ENCODE peak calls at places on chromosomes 7 and 10, in four cellular contexts. One of them, this sample, is unnamed.

GRCh38 chr7:130903358-130903974 is 169.5 kb upstream of the KLF14 start:
- DNase-seq in fibroblast of the aortic adventitia: peak; percentile 94
- DNase-seq in stomach: no peak
- DNase-seq in A549: no peak
- DNase-seq in this sample: peak; percentile 99

GRCh38 chr10:67175354-67175753 is 249.5 kb downstream of the LRRTM3 start:
- DNase-seq in A549: no peak
- DNase-seq in stomach: no peak
- DNase-seq in fibroblast of the aortic adventitia: no peak
- DNase-seq in this sample: no peak

GRCh38 chr7:55409474-55410225 is 44.5 kb downstream of the LANCL2 start:
- DNase-seq in stomach: no peak
- DNase-seq in fibroblast of the aortic adventitia: no peak
- DNase-seq in A549: peak; percentile 19
- DNase-seq in this sample: no peak

GRCh38 chr10:12434277-12434676 is 84.9 kb downstream of the CAMK1D start:
- DNase-seq in stomach: no peak
- DNase-seq in fibroblast of the aortic adventitia: no peak
- DNase-seq in A549: no peak
- DNase-seq in this sample: no peak

GRCh38 chr7:17302575-17303142 is 4.2 kb downstream of the AHR start:
- DNase-seq in stomach: no peak
- DNase-seq in A549: no peak
- DNase-seq in fibroblast of the aortic adventitia: peak; percentile 62
- DNase-seq in this sample: peak; percentile 83

GRCh38 chr7:82821037-82821436 is 341.6 kb downstream of the PCLO start:
- DNase-seq in A549: no peak
- DNase-seq in fibroblast of the aortic adventitia: no peak
- DNase-seq in stomach: no peak
- DNase-seq in this sample: no peak

GRCh38 chr7:126302639-126303038 is 950.1 kb downstream of the GRM8 start:
- DNase-seq in stomach: no peak
- DNase-seq in A549: no peak
- DNase-seq in fibroblast of the aortic adventitia: no peak
- DNase-seq in this sample: no peak

GRCh38 chr7:1691601-1692499 is 21.8 kb downstream of the ELFN1 start:
- DNase-seq in fibroblast of the aortic adventitia: no peak
- DNase-seq in A549: no peak
- DNase-seq in stomach: peak; percentile 23
- DNase-seq in this sample: no peak

GRCh38 chr7:86972072-86972471 is 87.4 kb downstream of the ELAPOR2 start:
- DNase-seq in stomach: no peak
- DNase-seq in A549: no peak
- DNase-seq in fibroblast of the aortic adventitia: no peak
- DNase-seq in this sample: peak; percentile 1

GRCh38 chr7:80278737-80279136 is 144.1 kb downstream of the GNAI1 start:
- DNase-seq in stomach: no peak
- DNase-seq in A549: no peak
- DNase-seq in fibroblast of the aortic adventitia: no peak
- DNase-seq in this sample: no peak

GRCh38 chr10:81116990-81117389 is 579.3 kb downstream of the SH2D4B start:
- DNase-seq in stomach: no peak
- DNase-seq in fibroblast of the aortic adventitia: no peak
- DNase-seq in A549: no peak
- DNase-seq in this sample: no peak

GRCh38 chr7:137985253-137985896 is 16.5 kb downstream of the CREB3L2 start:
- DNase-seq in stomach: no peak
- DNase-seq in fibroblast of the aortic adventitia: no peak
- DNase-seq in A549: no peak
- DNase-seq in this sample: no peak

GRCh38 chr7:149696313-149696712 is 77.1 kb downstream of the ZNF467 start:
- DNase-seq in fibroblast of the aortic adventitia: no peak
- DNase-seq in stomach: no peak
- DNase-seq in A549: no peak
- DNase-seq in this sample: no peak

GRCh38 chr7:117072620-117073118 is 119.4 kb downstream of the ST7 start:
- DNase-seq in fibroblast of the aortic adventitia: peak; percentile 63
- DNase-seq in A549: no peak
- DNase-seq in stomach: peak; percentile 84
- DNase-seq in this sample: peak; percentile 80

GRCh38 chr7:15558747-15559146 is 3.1 kb downstream of the AGMO start:
- DNase-seq in fibroblast of the aortic adventitia: peak; percentile 45
- DNase-seq in A549: no peak
- DNase-seq in stomach: no peak
- DNase-seq in this sample: peak; percentile 52

GRCh38 chr10:10930979-10931743 is 86.5 kb upstream of the CELF2 start:
- DNase-seq in stomach: no peak
- DNase-seq in fibroblast of the aortic adventitia: no peak
- DNase-seq in A549: no peak
- DNase-seq in this sample: no peak

GRCh38 chr10:44125879-44126675 is 258.8 kb downstream of the CXCL12 start:
- DNase-seq in fibroblast of the aortic adventitia: peak; percentile 65
- DNase-seq in A549: no peak
- DNase-seq in stomach: no peak
- DNase-seq in this sample: peak; percentile 93

GRCh38 chr10:71436268-71436922 is 39.7 kb downstream of the CDH23 start:
- DNase-seq in A549: no peak
- DNase-seq in stomach: no peak
- DNase-seq in fibroblast of the aortic adventitia: no peak
- DNase-seq in this sample: no peak

GRCh38 chr10:64537931-64538330 is 1016.7 kb downstream of the REEP3 start:
- DNase-seq in stomach: no peak
- DNase-seq in A549: no peak
- DNase-seq in fibroblast of the aortic adventitia: no peak
- DNase-seq in this sample: no peak

GRCh38 chr10:22693371-22693784 is 21.0 kb downstream of the PIP4K2A start:
- DNase-seq in stomach: no peak
- DNase-seq in A549: no peak
- DNase-seq in fibroblast of the aortic adventitia: peak; percentile 66
- DNase-seq in this sample: peak; percentile 85

GRCh38 chr7:7803597-7804229 is 85.3 kb upstream of the RPA3 start:
- DNase-seq in stomach: no peak
- DNase-seq in A549: no peak
- DNase-seq in fibroblast of the aortic adventitia: no peak
- DNase-seq in this sample: no peak

GRCh38 chr10:123577921-123578461 is 88.2 kb upstream of the GPR26 start:
- DNase-seq in A549: no peak
- DNase-seq in fibroblast of the aortic adventitia: no peak
- DNase-seq in stomach: no peak
- DNase-seq in this sample: no peak

GRCh38 chr7:112097524-112097923 is 108.7 kb downstream of the DOCK4 start:
- DNase-seq in stomach: no peak
- DNase-seq in A549: no peak
- DNase-seq in fibroblast of the aortic adventitia: no peak
- DNase-seq in this sample: no peak

GRCh38 chr7:131231381-131232220 is 96.1 kb upstream of the MKLN1 start:
- DNase-seq in stomach: peak; percentile 31
- DNase-seq in fibroblast of the aortic adventitia: peak; percentile 71
- DNase-seq in A549: no peak
- DNase-seq in this sample: peak; percentile 59

GRCh38 chr10:44628921-44629320 is 244.0 kb upstream of the CXCL12 start:
- DNase-seq in fibroblast of the aortic adventitia: peak; percentile 96
- DNase-seq in A549: no peak
- DNase-seq in stomach: no peak
- DNase-seq in this sample: peak; percentile 92

GRCh38 chr7:25726180-25726579 is 425.8 kb upstream of the NFE2L3 start:
- DNase-seq in A549: no peak
- DNase-seq in fibroblast of the aortic adventitia: no peak
- DNase-seq in stomach: no peak
- DNase-seq in this sample: no peak

GRCh38 chr7:38584443-38585210 is 46.5 kb downstream of the AMPH start:
- DNase-seq in stomach: no peak
- DNase-seq in fibroblast of the aortic adventitia: peak; percentile 58
- DNase-seq in A549: no peak
- DNase-seq in this sample: peak; percentile 84

GRCh38 chr7:94368371-94368791 is 26.3 kb upstream of the COL1A2 start:
- DNase-seq in A549: no peak
- DNase-seq in fibroblast of the aortic adventitia: peak; percentile 98
- DNase-seq in stomach: no peak
- DNase-seq in this sample: peak; percentile 95

GRCh38 chr7:74223711-74224510 is 14.1 kb downstream of the LAT2 start:
- DNase-seq in A549: no peak
- DNase-seq in fibroblast of the aortic adventitia: no peak
- DNase-seq in stomach: no peak
- DNase-seq in this sample: no peak

GRCh38 chr7:142443614-142444013 is 185.8 kb upstream of the PRSS58 start:
- DNase-seq in stomach: no peak
- DNase-seq in fibroblast of the aortic adventitia: no peak
- DNase-seq in A549: no peak
- DNase-seq in this sample: peak; percentile 20

GRCh38 chr7:124686543-124687161 is 78.9 kb downstream of the GPR37 start:
- DNase-seq in stomach: no peak
- DNase-seq in A549: no peak
- DNase-seq in fibroblast of the aortic adventitia: no peak
- DNase-seq in this sample: no peak

GRCh38 chr10:122993797-122994336 is 13.7 kb downstream of the PSTK start:
- DNase-seq in stomach: no peak
- DNase-seq in A549: no peak
- DNase-seq in fibroblast of the aortic adventitia: no peak
- DNase-seq in this sample: no peak

GRCh38 chr7:23357190-23358093 is 58.3 kb downstream of the MALSU1 start:
- DNase-seq in A549: peak; percentile 87
- DNase-seq in fibroblast of the aortic adventitia: peak; percentile 76
- DNase-seq in stomach: no peak
- DNase-seq in this sample: peak; percentile 51

GRCh38 chr10:86390337-86391120 is 23.9 kb upstream of the GRID1 start:
- DNase-seq in A549: no peak
- DNase-seq in fibroblast of the aortic adventitia: no peak
- DNase-seq in stomach: no peak
- DNase-seq in this sample: no peak

DNA sequence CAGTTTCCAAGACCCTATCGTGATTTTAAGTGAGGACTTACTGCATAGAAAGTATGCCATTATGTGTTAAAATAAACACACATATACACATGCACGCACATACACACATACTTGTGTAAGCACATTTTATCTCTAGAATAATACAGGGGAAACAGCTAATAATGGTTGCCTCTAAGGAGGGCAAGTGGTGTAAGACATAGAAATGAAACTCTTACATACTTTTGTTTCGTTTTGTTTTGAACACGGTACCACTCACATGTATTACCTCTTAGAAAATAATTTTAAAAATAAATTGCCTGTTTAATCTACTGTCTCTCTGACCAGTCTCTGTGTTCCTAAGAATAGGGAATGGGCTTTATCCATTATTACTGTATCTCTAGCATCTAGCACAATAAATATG is 49.2 kb downstream of the HERPUD2 start:
- DNase-seq in stomach: no peak
- DNase-seq in fibroblast of the aortic adventitia: no peak
- DNase-seq in A549: no peak
- DNase-seq in this sample: no peak
- H3K4me3 ChIP-seq in stomach: no peak overlapping the region
- H3K4me3 ChIP-seq in fibroblast of the aortic adventitia: no peak overlapping the region
- H3K4me3 ChIP-seq in A549: no peak overlapping the region
- H3K4me3 ChIP-seq in this sample: no peak overlapping the region

GRCh38 chr10:8349610-8350249 is 295.2 kb downstream of the GATA3 start:
- DNase-seq in stomach: no peak
- DNase-seq in fibroblast of the aortic adventitia: no peak
- DNase-seq in A549: no peak
- DNase-seq in this sample: no peak

GRCh38 chr10:8352696-8353095 is 298.2 kb downstream of the GATA3 start:
- DNase-seq in fibroblast of the aortic adventitia: no peak
- DNase-seq in stomach: no peak
- DNase-seq in A549: no peak
- DNase-seq in this sample: no peak

GRCh38 chr10:8350250-8350967 is 295.9 kb downstream of the GATA3 start:
- DNase-seq in fibroblast of the aortic adventitia: peak; percentile 5
- DNase-seq in stomach: no peak
- DNase-seq in A549: no peak
- DNase-seq in this sample: no peak

GRCh38 chr10:8344756-8345155 is 290.3 kb downstream of the GATA3 start:
- DNase-seq in stomach: no peak
- DNase-seq in A549: no peak
- DNase-seq in fibroblast of the aortic adventitia: no peak
- DNase-seq in this sample: no peak

GRCh38 chr10:8346861-8347260 is 292.4 kb downstream of the GATA3 start:
- DNase-seq in A549: no peak
- DNase-seq in stomach: no peak
- DNase-seq in fibroblast of the aortic adventitia: no peak
- DNase-seq in this sample: no peak
- TF ChIP-seq CTCF in A549: no peak
- TF ChIP-seq CTCF in stomach: no peak
- TF ChIP-seq CTCF in fibroblast of the aortic adventitia: no peak
- TF ChIP-seq CTCF in this sample: no peak

DNA sequence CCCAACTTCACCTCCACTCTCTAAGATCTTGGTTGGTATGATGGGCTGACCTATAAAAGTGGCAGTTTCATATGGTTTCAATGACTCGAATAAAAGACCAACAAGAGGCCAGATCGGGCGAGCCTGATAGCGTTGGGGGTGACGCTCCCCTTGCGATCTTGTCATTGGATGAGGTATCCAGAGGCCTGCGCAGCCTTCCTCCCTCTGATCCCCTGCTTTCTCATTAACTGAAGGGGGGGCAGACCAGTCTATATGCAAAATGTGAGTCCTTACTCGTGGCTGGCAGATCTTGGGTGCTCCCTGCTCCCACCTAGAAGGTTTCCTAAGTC is 937 bp upstream of the COBL start:
- DNase-seq in stomach: no peak
- DNase-seq in fibroblast of the aortic adventitia: no peak
- DNase-seq in A549: no peak
- DNase-seq in this sample: no peak
- H3K4me3 ChIP-seq in stomach: peak overlapping the region; percentile 66
- H3K4me3 ChIP-seq in fibroblast of the aortic adventitia: no peak overlapping the region
- H3K4me3 ChIP-seq in A549: no peak overlapping the region
- H3K4me3 ChIP-seq in this sample: no peak overlapping the region

GRCh38 chr10:58396057-58396456 is 10.8 kb downstream of the TFAM start:
- DNase-seq in fibroblast of the aortic adventitia: no peak
- DNase-seq in stomach: no peak
- DNase-seq in A549: no peak
- DNase-seq in this sample: no peak

GRCh38 chr10:58389024-58389423 is 3.8 kb downstream of the TFAM start:
- DNase-seq in stomach: no peak
- DNase-seq in A549: no peak
- DNase-seq in fibroblast of the aortic adventitia: no peak
- DNase-seq in this sample: no peak

GRCh38 chr10:58394471-58394870 is 9.3 kb downstream of the TFAM start:
- DNase-seq in fibroblast of the aortic adventitia: no peak
- DNase-seq in stomach: no peak
- DNase-seq in A549: no peak
- DNase-seq in this sample: no peak

GRCh38 chr10:58397830-58398229 is 12.6 kb downstream of the TFAM start:
- DNase-seq in fibroblast of the aortic adventitia: no peak
- DNase-seq in stomach: no peak
- DNase-seq in A549: no peak
- DNase-seq in this sample: no peak

DNA sequence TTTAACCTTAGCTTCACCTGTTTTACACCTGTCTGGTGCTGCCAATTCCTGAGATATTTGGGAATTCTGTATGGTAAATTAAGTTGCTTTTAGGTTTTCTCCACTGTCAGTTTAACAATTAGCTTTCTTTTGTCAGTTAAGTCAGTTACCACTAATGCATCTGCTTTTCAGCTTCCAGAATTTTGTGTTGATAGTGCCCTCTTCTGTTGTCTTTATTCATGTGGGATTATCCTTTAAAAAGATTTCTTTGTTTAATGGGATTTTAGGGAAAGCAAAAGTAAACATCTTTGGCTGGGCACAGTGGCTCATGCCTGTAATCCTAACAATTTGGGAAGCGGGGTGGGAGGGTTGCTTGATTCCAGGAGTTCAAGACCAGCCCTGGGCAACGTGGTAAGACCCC is 8.1 kb downstream of the TFAM start:
- DNase-seq in fibroblast of the aortic adventitia: peak; percentile 28
- DNase-seq in stomach: no peak
- DNase-seq in A549: no peak
- DNase-seq in this sample: peak; percentile 37
- TF ChIP-seq CTCF in fibroblast of the aortic adventitia: no peak
- TF ChIP-seq CTCF in stomach: no peak
- TF ChIP-seq CTCF in A549: peak; percentile 19
- TF ChIP-seq CTCF in this sample: peak; percentile 16